ENCODE peak calls at places on chromosome 11, in nine cellular contexts. Z, I, F, E, J, Q, V, S and Y are unnamed samples.

GRCh38 chr11:73322986-73323306 is 14.9 kb downstream of the ARHGEF17 start:
- DNase-seq in J (no peak), Q (no peak), F (no peak), Z (no peak), S (no peak), I (no peak), E (no peak), V (no peak), Y (no peak)

GRCh38 chr11:65132988-65133700 is 1.2 kb downstream of the SYVN1 start:
- DNase-seq in Q (peak), E (peak), S (no peak), I (no peak), V (peak), F (peak), Z (no peak), J (no peak), Y (no peak)

GRCh38 chr11:8756201-8756600 is 73.6 kb downstream of the RPL27A start:
- DNase-seq in S (no peak), J (no peak), I (no peak), F (no peak), V (no peak), Q (no peak), E (no peak), Z (no peak), Y (no peak)

GRCh38 chr11:133904818-133905515 is 51.8 kb downstream of the IGSF9B start:
- DNase-seq in Z (no peak), I (no peak), E (no peak), S (no peak), F (no peak), J (no peak), V (no peak), Q (no peak), Y (no peak)

GRCh38 chr11:93169950-93170561 is 27.7 kb downstream of the SLC36A4 start:
- DNase-seq in F (no peak), E (peak), Q (no peak), S (no peak), V (no peak), Z (no peak), J (peak), I (no peak), Y (no peak)

GRCh38 chr11:69963533-69964246 is 114.4 kb upstream of the ANO1 start:
- DNase-seq in I (no peak), V (no peak), S (no peak), J (no peak), E (no peak), Q (no peak), Z (no peak), F (no peak), Y (no peak)

GRCh38 chr11:33645686-33646085 is 54.9 kb downstream of the C11orf91 start:
- DNase-seq in F (no peak), I (no peak), V (no peak), Z (no peak), S (no peak), Q (no peak), E (no peak), J (no peak), Y (no peak)

GRCh38 chr11:75656044-75656726 is 12.7 kb downstream of the MAP6 start:
- DNase-seq in J (no peak), Z (no peak), Q (no peak), S (no peak), I (no peak), F (no peak), E (no peak), V (no peak), Y (no peak)

GRCh38 chr11:105838668-105839403 is 183.2 kb downstream of the MSANTD4 start:
- DNase-seq in Q (no peak), Z (no peak), J (peak), I (no peak), F (no peak), E (no peak), S (no peak), V (no peak), Y (no peak)

GRCh38 chr11:4839851-4840549 is 9.0 kb downstream of the OR51S1 start:
- DNase-seq in Z (no peak), F (no peak), S (no peak), I (no peak), E (no peak), J (no peak), Q (no peak), V (no peak), Y (no peak)

GRCh38 chr11:130722401-130722800 is 193.9 kb downstream of the SNX19 start:
- DNase-seq in Z (no peak), S (no peak), V (no peak), F (no peak), I (no peak), Q (no peak), J (no peak), E (no peak), Y (no peak)

GRCh38 chr11:57566564-57567209 is 785 bp downstream of the UBE2L6 start:
- DNase-seq in Z (peak), Q (no peak), F (no peak), J (no peak), S (no peak), I (no peak), E (no peak), V (no peak), Y (no peak)

GRCh38 chr11:83002047-83002446 is 69.7 kb downstream of the RAB30 start:
- DNase-seq in E (no peak), Q (no peak), J (no peak), I (no peak), Z (no peak), V (no peak), S (no peak), F (no peak), Y (no peak)

GRCh38 chr11:105524286-105524685 is 85.6 kb upstream of the GRIA4 start:
- DNase-seq in V (no peak), I (no peak), F (no peak), S (no peak), J (no peak), Z (no peak), Q (no peak), E (no peak), Y (no peak)

GRCh38 chr11:35944503-35945136 is 758 bp downstream of the LDLRAD3 start:
- DNase-seq in F (no peak), S (no peak), V (peak), Z (peak), J (no peak), E (no peak), I (peak), Q (no peak), Y (no peak)

GRCh38 chr11:41308286-41308685 is 151.2 kb downstream of the LRRC4C start:
- DNase-seq in Q (no peak), V (no peak), Z (no peak), S (no peak), E (no peak), I (no peak), F (no peak), J (no peak), Y (no peak)

GRCh38 chr11:47342854-47343253 is 9.6 kb downstream of the MYBPC3 start:
- DNase-seq in J (no peak), I (no peak), F (no peak), V (no peak), S (no peak), E (no peak), Z (no peak), Q (no peak), Y (no peak)

GRCh38 chr11:76316726-76317125 is 64.2 kb downstream of the THAP12 start:
- DNase-seq in F (no peak), Q (no peak), V (no peak), S (no peak), Z (no peak), I (no peak), E (no peak), J (no peak), Y (no peak)

GRCh38 chr11:103091024-103091423 is 936 bp downstream of the DCUN1D5 start:
- DNase-seq in E (no peak), J (no peak), F (no peak), Q (no peak), S (no peak), I (no peak), Z (no peak), V (no peak), Y (no peak)

GRCh38 chr11:35083181-35084061 is 55.5 kb upstream of the CD44 start:
- DNase-seq in E (peak), S (peak), I (no peak), Z (peak), V (peak), J (peak), F (peak), Q (no peak), Y (peak)

GRCh38 chr11:91904792-91905785 is 319.5 kb upstream of the FAT3 start:
- DNase-seq in I (no peak), E (no peak), S (no peak), F (no peak), Q (no peak), Z (no peak), J (no peak), V (no peak), Y (no peak)

GRCh38 chr11:2209370-2209801 is 37.8 kb upstream of the TH start:
- DNase-seq in J (no peak), V (no peak), Z (no peak), I (peak), E (no peak), S (no peak), Q (no peak), F (no peak), Y (no peak)

GRCh38 chr11:115267228-115267627 is 237.0 kb downstream of the CADM1 start:
- DNase-seq in F (no peak), I (no peak), V (no peak), Z (no peak), S (no peak), J (no peak), Q (no peak), E (no peak), Y (no peak)

GRCh38 chr11:36425593-36426206 is 84.4 kb downstream of the TRAF6 start:
- DNase-seq in I (no peak), E (no peak), J (no peak), V (no peak), Z (no peak), S (no peak), F (no peak), Q (no peak), Y (no peak)

GRCh38 chr11:8066911-8067455 is 14.0 kb upstream of the TUB start:
- DNase-seq in E (no peak), Q (no peak), Z (no peak), I (no peak), V (peak), J (no peak), F (no peak), S (peak), Y (peak)

GRCh38 chr11:113937918-113938317 is 33.3 kb downstream of the HTR3B start:
- DNase-seq in F (no peak), I (no peak), Z (no peak), V (no peak), J (no peak), S (no peak), E (no peak), Q (no peak), Y (no peak)

GRCh38 chr11:121153472-121153871 is 52.4 kb downstream of the TECTA start:
- DNase-seq in S (no peak), I (no peak), J (no peak), Z (no peak), V (no peak), F (no peak), E (no peak), Q (no peak), Y (no peak)

GRCh38 chr11:104256525-104256924 is 92.6 kb upstream of the PDGFD start:
- DNase-seq in F (no peak), Q (no peak), Z (no peak), I (no peak), V (no peak), S (no peak), E (no peak), J (no peak), Y (no peak)
- TF ChIP-seq CTCF in F (no peak), Q (no peak), Z (peak), I (no peak), V (no peak), S (peak), E (no peak), J (peak), Y (no peak)

GRCh38 chr11:131916633-131917032 is 546.2 kb downstream of the NTM start:
- DNase-seq in S (no peak), Q (no peak), I (no peak), J (no peak), E (no peak), V (no peak), F (no peak), Z (no peak), Y (no peak)

GRCh38 chr11:131914299-131914902 is 544.0 kb downstream of the NTM start:
- DNase-seq in S (no peak), J (no peak), E (no peak), Q (no peak), I (no peak), Z (no peak), V (no peak), F (no peak), Y (no peak)

GRCh38 chr11:131912127-131912526 is 541.7 kb downstream of the NTM start:
- DNase-seq in S (no peak), Q (no peak), E (no peak), J (no peak), Z (no peak), I (no peak), F (no peak), V (no peak), Y (no peak)

GRCh38 chr11:131910491-131911387 is 540.3 kb downstream of the NTM start:
- DNase-seq in J (no peak), V (no peak), E (peak), F (no peak), I (no peak), Q (peak), S (no peak), Z (no peak), Y (no peak)

GRCh38 chr11:131913267-131913666 is 542.9 kb downstream of the NTM start:
- DNase-seq in Q (no peak), J (no peak), Z (no peak), V (no peak), S (no peak), I (no peak), E (no peak), F (no peak), Y (no peak)
- TF ChIP-seq CTCF in Q (no peak), J (no peak), Z (no peak), V (no peak), S (no peak), I (no peak), E (no peak), F (no peak), Y (no peak)

GRCh38 chr11:66494935-66495334 is 14.7 kb downstream of the DPP3 start:
- DNase-seq in E (no peak), V (no peak), Q (peak), F (no peak), S (no peak), Z (no peak), J (no peak), I (no peak), Y (no peak)
- TF ChIP-seq CTCF in E (no peak), V (no peak), Q (peak), F (no peak), S (no peak), Z (no peak), J (no peak), I (no peak), Y (no peak)

DNA sequence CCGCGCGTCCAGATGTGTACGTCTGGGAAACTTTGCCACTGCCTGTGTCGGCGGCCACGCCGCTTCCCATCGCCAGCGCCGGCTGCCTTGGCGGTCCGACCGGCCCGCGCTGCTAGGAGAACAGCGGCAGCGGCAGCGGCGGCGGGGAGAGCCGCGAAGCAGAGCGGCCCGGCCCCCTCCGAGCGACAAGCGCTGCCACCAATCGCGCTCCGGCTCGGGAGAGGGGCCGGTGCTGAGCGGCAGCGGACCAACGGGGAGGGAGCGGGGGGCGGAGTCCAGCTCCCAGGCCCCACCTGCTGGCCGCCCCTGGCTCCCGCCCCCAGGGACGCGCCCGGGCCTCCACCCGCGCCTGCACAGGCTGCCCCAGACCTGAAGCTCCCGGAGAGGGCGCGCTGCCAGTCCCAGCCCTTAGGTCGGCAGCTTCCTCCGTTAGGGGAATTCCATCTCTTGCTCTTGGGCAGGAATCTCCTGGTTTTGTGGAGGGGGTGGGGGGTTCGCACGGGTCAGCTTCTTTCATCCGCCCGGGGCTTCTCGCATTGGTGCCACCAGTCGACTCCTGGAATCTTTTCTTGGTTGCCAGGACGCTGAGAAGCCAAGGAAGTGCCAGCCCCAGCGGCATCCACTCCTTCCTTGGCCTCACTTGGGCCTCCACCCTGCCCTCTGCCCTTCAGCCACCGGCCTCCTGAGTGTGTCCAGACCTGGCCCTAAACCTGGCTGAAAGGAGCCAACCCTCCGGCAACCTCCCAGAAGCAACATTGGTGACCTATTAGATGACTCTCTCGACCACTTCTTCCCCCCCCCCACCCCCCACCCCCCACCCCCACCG is at the start of gene GALNT18:
- DNase-seq in Z (peak), Q (peak), V (peak), S (peak), J (peak), F (peak), E (peak), I (peak), Y (peak)
- TF ChIP-seq CTCF in Z (peak), Q (peak), V (peak), S (peak), J (peak), F (peak), E (peak), I (peak), Y (no peak)

GRCh38 chr11:95067042-95067827 is 516 bp downstream of the SRSF8 start:
- DNase-seq in V (peak), J (no peak), E (peak), F (peak), S (peak), Z (peak), I (peak), Q (peak), Y (no peak)
- TF ChIP-seq CTCF in V (peak), J (peak), E (peak), F (peak), S (peak), Z (peak), I (peak), Q (peak), Y (no peak)

GRCh38 chr11:62725686-62726085 is 1.6 kb downstream of the HNRNPUL2 start:
- DNase-seq in J (no peak), F (no peak), V (no peak), Q (no peak), E (no peak), I (no peak), S (no peak), Z (no peak), Y (no peak)
- TF ChIP-seq CTCF in J (no peak), F (no peak), V (no peak), Q (no peak), E (no peak), I (no peak), S (no peak), Z (no peak), Y (no peak)

DNA sequence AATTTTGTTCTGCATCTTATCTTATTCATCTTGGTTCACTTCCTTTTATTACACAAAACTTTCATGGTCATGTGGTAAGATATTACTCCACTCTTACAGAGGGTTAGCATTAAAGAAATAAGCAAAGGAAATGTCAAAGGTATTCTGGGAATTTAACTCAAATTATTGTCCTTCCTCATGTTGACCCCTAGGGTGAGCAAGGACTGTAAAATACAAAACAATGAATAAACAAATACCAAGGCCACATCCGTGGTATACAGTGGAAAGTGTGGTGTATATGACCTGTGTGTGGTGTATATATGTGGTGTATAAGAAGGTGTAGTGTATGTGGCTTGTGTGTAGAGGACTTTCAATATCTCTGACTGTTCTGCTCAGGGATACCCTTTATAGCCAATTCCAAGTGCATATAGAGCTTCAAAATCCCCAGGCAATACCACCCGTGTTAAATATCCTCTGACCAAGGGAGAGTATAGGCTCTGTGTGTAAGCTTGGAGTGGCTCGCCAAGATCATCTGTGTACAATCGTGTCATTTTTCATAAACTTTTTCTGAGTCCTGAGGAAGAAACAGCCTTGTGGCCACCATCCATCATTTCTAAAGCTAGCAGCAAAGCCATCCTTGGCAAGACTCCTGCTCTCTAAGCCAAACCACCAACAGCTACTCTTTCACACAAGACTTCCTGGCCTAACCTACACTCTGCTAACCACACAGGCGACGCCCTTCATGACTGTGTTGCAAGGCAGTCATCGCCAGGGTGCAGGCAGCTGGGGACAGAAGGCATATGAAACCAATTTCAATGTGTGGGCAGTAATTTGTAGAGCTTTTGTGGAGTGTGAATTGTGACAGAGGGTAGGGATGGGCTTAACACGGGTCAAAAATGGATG is 548.0 kb downstream of the ETS1 start:
- DNase-seq in I (no peak), Z (no peak), F (peak), E (no peak), Q (no peak), J (no peak), V (no peak), S (no peak), Y (no peak)
- TF ChIP-seq CTCF in I (no peak), Z (no peak), F (no peak), E (no peak), Q (no peak), J (peak), V (no peak), S (no peak), Y (no peak)